ENCODE peak calls at places on chromosomes 16 and 17, in four cellular contexts. W is breast epithelium, I is lower lobe of right lung, H is fibroblast of lung. O is an unnamed sample.
A peak's percentile ranks its signal among the peaks of the same experiment; 100 is the strongest.

GRCh38 chr17:63399316-63399715 is 46.8 kb downstream of the CYB561 start:
- DNase-seq in I (no peak), H (peak; percentile 70), W (no peak), O (no peak)

GRCh38 chr17:49494937-49495841 is at the start of gene NGFR:
- DNase-seq in H (no peak), W (no peak), I (no peak), O (no peak)

GRCh38 chr16:82987767-82988166 is 361.0 kb downstream of the CDH13 start:
- DNase-seq in H (no peak), W (no peak), I (no peak), O (no peak)

GRCh38 chr17:79932907-79933306 is 93.7 kb upstream of the CBX4 start:
- DNase-seq in W (no peak), I (no peak), H (no peak), O (no peak)

GRCh38 chr17:6346387-6346786 is 88.5 kb downstream of the AIPL1 start:
- DNase-seq in W (no peak), H (no peak), I (no peak), O (peak; percentile 32)

GRCh38 chr17:60557805-60558204 is 31.8 kb upstream of the APPBP2 start:
- DNase-seq in W (no peak), I (no peak), H (no peak), O (no peak)

GRCh38 chr16:19882186-19882585 is 2.5 kb downstream of the GPRC5B start:
- DNase-seq in W (no peak), H (no peak), I (no peak), O (no peak)

GRCh38 chr16:71185366-71185765 is 45.2 kb downstream of the HYDIN start:
- DNase-seq in W (no peak), I (no peak), H (no peak), O (no peak)

GRCh38 chr17:67606471-67606870 is 111.3 kb upstream of the NOL11 start:
- DNase-seq in W (no peak), I (no peak), H (no peak), O (no peak)

DNA sequence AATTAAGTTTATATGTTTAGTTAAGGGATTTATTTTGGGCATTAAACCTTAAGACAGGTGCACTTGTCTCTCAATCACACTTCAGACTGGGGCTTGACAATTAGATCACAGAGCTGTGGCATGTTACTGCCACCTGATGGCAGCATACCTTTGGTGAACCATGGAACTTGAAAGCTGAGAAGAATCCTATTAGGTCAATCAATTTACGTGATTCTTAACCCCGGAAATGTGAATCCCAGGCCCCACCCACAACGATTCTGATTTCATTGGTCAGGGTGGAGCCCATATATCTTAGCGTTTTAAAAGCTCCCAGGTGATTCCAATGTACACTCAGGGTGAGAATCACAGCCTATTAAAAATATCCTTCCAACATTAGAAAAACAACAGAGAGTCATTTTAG is 91.0 kb downstream of the GSG1L start:
- DNase-seq in I (no peak), H (peak; percentile 3), W (no peak), O (no peak)
- TF ChIP-seq CTCF in I (peak; percentile 33), H (no peak), W (no peak), O (peak; percentile 67)

DNA sequence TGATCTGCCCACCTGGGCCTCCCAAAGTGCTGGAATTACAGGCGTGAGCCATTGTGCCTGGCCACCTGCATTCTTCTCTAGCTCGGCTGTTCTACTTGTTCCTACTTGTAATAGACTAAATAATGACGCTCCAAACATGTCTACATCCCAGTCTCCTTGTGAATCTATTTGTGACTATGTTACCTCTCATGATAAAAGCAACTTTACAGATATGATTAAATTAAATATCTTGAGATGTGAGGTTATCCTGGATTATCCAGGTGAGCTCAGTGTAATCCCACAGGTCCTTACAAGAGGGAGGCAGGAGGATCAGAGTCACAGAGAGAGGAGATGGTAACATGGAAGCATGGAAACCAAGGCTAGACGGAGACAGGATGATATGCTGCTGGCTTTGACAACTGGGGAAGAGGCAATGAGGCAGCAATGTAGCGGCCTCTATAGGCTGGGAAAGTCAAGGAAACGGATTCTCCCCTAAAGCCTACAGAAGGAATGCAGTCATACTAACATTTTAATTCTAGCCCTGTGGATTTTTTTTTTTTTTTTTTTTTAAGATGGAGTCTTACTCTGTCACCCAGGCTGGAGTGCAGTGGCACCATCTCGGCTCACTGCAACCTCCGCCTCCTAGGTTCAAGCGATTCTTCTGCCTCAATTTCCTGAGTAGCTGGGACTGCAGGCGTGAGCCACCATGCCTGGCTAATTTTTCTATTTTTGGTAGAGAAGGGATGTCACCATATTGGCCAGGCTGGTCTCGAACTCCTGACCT is 5.0 kb upstream of the LASP1 start:
- DNase-seq in W (no peak), I (no peak), H (peak; percentile 37), O (no peak)
- TF ChIP-seq CTCF in W (no peak), I (no peak), H (peak; percentile 43), O (peak; percentile 35)

DNA sequence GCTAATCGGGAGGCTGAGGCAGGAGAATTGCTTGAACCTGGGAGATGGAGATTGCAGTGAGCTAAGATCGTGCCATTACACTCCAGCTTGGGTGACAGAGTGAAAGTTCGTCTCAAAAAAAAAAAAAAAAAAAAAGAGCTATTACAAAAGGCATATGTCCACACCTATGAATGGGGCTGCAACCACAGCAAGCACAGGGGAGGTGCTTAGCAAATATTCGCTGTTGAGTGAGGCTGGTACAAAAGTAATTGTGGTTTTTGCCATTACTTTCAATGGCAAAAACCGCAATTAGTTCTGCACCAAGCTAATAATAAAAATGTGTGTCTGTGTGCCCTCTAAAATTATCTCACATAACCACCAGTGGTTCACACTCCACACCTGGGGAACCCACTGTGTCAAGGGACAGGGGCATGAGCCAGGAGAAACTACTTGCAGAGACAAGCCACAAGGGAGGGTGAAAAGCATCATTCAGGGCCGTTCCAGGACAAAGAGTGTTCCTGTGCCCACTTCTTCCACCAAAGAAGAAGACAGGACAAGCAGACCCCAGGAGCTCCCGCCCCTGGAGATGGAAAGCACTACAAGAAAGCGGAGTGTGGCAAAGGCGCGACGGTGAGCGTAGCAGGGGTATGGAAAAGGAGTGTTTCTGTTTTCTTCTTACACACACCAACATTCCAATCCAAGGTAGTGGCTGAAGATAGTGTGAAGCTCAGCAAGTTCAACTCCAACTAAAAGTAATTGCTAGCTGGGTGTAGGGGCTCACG is 84.4 kb upstream of the CNEP1R1 start:
- DNase-seq in W (no peak), H (no peak), I (no peak), O (no peak)
- TF ChIP-seq CTCF in W (no peak), H (no peak), I (no peak), O (no peak)

DNA sequence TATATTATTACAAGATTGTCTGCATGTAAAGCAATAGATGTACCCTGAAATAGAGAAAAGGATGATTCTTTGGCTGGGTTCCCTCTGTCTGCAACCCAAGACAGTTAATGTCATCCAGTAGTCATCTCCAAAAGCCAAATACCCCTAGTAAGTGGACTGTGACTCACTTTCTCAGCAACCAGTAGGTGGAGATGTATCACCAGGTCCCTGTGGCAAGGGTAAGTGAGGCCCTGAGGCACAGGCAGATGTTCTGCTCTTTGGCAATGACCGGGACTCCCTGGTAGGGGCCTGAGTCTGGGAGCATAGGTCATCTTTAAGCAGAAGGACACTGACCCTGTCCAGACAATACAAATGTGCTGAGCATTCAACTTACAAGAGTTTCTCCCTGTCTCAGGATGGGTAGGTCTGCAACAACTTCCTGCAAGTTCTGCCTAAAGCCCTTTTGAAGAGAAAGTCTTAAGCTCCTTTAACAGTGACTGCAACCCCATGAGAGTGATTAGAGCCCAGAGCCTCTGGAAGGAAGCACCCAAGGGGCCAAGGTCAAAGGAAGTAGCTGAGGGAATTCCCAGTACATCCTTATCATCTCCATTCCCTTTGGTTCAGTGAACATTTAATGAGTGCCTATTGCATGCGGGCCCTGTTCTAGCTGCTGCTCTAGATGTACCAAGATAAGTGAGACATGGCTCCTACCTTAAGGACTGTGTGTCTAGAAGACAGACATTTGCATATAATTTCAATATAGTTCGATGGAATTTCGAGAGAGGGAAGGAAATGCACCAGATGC is 31.9 kb downstream of the PMP22 start:
- DNase-seq in I (no peak), H (peak; percentile 42), W (no peak), O (no peak)
- TF ChIP-seq CTCF in I (no peak), H (peak; percentile 35), W (no peak), O (no peak)

DNA sequence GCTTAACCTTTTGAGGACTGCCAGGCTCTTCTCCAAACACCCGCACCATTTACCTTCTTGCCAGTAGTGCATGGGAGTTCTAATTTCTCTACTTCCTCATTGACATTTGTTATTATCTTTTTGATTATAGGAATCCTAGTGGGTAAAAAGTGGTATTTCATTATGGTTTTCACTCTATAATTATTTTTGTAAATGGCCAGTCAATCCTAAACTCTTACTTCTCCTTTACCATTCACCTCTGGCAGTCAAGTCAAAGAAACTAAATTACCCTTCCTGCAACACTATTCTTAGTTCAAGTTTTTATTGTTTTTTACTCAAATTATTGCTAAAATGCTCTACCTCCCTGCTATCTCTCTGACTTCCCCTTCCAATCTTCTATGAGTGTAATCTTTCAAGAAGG is 29.8 kb upstream of the ANKFY1 start:
- DNase-seq in H (no peak), I (no peak), W (no peak), O (no peak)
- TF ChIP-seq CTCF in H (no peak), I (no peak), W (no peak), O (peak; percentile 25)

DNA sequence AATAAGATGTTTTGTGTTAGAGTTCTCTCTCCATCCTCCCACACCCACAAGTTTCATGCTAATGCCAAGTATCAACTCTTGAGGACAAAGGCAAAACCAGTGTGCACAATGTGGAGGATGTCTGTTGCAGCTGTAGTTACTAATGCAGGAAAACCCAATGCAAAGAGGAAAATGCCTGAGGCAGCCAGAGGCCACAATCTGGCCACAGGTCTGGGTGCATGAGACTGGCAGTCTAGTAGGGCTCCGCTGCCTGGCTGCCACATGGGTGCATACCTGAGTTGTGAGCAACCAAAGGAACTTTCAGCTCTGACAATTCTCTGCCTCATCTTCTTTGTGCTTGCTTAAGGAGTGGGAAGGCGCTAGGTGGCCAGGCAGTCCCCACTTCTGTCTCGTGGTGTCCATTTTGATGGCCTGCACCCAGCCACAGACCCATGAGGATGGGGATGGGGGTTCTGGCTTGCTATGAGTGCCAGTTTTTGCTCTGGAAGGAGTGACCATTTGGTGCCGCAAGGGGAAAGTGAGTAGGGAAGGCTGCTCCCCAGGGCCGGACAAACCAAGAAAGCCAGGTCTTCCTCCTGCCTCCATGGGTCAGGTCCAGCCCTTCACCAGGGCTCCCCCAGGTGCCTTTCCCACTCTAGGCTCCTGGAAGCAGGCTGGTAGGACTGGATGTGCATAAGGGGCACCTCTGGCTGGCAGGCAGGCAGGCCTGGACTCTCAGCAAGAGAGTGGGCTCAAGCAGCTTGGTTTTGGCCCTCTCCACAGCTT is 4.2 kb upstream of the GFOD2 start:
- DNase-seq in H (no peak), W (no peak), I (no peak), O (no peak)
- TF ChIP-seq CTCF in H (no peak), W (no peak), I (no peak), O (no peak)

DNA sequence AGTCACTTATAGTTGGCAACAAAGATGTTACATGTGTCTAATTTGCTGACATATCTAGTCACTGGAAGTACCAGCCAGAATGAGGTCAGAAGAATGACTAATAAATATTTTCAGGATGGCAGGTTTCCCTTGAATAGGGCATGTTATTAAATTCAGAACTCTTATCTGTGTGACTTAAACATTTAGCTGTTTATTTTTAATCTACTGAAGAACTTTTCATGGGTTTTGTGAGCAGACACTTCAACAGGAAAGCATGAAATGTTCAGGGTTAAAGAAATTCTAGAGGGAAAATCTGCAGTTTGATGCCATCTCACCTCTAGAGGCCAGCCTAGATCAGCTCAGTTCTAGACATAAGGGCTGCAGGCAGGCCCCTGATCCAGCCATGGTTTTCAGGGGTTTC is 13.2 kb downstream of the JPT2 start:
- DNase-seq in I (no peak), H (peak; percentile 32), W (no peak), O (no peak)
- TF ChIP-seq CTCF in I (no peak), H (peak; percentile 28), W (no peak), O (no peak)

GRCh38 chr16:30659507-30660423 is 1.5 kb downstream of the FBRS start:
- DNase-seq in I (no peak), H (peak; percentile 5), W (no peak), O (no peak)
- TF ChIP-seq CTCF in I (no peak), H (peak; percentile 7), W (peak; percentile 16), O (no peak)

GRCh38 chr16:84988328-84989080 is 22.8 kb downstream of the ZDHHC7 start:
- DNase-seq in W (no peak), I (peak; percentile 38), H (no peak), O (no peak)
- TF ChIP-seq CTCF in W (no peak), I (no peak), H (no peak), O (no peak)